ENCODE peak calls at places on chromosomes 16 and 17, in seven cellular contexts. J is neural progenitor cell, C is upper lobe of right lung, X is HepG2, V is endodermal cell, K is psoas muscle, P is thyroid gland. O is an unnamed sample.

GRCh38 chr17:76738468-76738850 is 540 bp downstream of the MFSD11 start:
- DNase-seq in V (no peak), X (no peak), K (no peak), J (no peak), C (no peak), P (no peak), O (no peak)

GRCh38 chr16:84650062-84650991 is 2.0 kb downstream of the KLHL36 start:
- DNase-seq in C (no peak), K (no peak), X (peak; percentile 44), J (peak; percentile 27), P (no peak), V (no peak), O (no peak)

GRCh38 chr16:86303787-86304685 is 206.3 kb upstream of the FOXF1 start:
- DNase-seq in X (no peak), K (peak; percentile 45), P (no peak), V (peak; percentile 56), J (no peak), C (no peak), O (no peak)

GRCh38 chr17:31574458-31574857 is 183.0 kb downstream of the RAB11FIP4 start:
- DNase-seq in C (no peak), V (no peak), K (no peak), P (no peak), X (no peak), J (no peak), O (no peak)

GRCh38 chr16:81817789-81818304 is 38.8 kb downstream of the PLCG2 start:
- DNase-seq in V (no peak), C (no peak), K (no peak), J (no peak), X (no peak), P (no peak), O (no peak)

GRCh38 chr16:3443108-3444031 is at the start of the genes NAA60 and ZNF597:
- DNase-seq in J (peak; percentile 92), X (peak; percentile 93), V (peak; percentile 92), K (peak; percentile 75), C (peak; percentile 88), P (peak; percentile 83), O (peak; percentile 95)

GRCh38 chr17:16281351-16281750 is 64.3 kb downstream of the PIGL start:
- DNase-seq in V (no peak), J (no peak), K (no peak), C (no peak), P (no peak), X (no peak), O (no peak)

GRCh38 chr16:71723537-71724319 is 773 bp downstream of the PHLPP2 start:
- DNase-seq in X (peak; percentile 49), C (peak; percentile 89), K (peak; percentile 75), V (peak; percentile 92), J (peak; percentile 95), P (peak; percentile 82), O (peak; percentile 82)

GRCh38 chr17:70947636-70948565 is 778.6 kb downstream of the KCNJ2 start:
- DNase-seq in K (no peak), X (no peak), J (no peak), C (no peak), P (no peak), V (peak; percentile 50), O (no peak)

GRCh38 chr17:35432176-35433074 is at the start of gene SLFN12:
- DNase-seq in J (peak; percentile 26), K (peak; percentile 49), X (no peak), V (peak; percentile 65), P (peak; percentile 79), C (no peak), O (peak; percentile 13)

GRCh38 chr17:34207572-34207971 is 47.5 kb upstream of the CCL2 start:
- DNase-seq in V (no peak), K (no peak), C (no peak), X (no peak), P (no peak), J (no peak), O (no peak)

GRCh38 chr17:80947200-80947940 is 44.3 kb upstream of the CHMP6 start:
- DNase-seq in V (no peak), P (no peak), K (no peak), X (no peak), C (peak; percentile 41), J (no peak), O (no peak)

GRCh38 chr16:55711959-55712876 is 56.4 kb downstream of the SLC6A2 start:
- DNase-seq in V (peak; percentile 89), X (peak; percentile 61), C (peak; percentile 71), P (peak; percentile 73), K (peak; percentile 51), J (peak; percentile 88), O (peak; percentile 50)

GRCh38 chr16:77551352-77551751 is 116.5 kb upstream of the ADAMTS18 start:
- DNase-seq in V (no peak), X (no peak), K (no peak), C (no peak), P (no peak), J (no peak), O (no peak)

GRCh38 chr17:70608193-70608592 is 438.9 kb downstream of the KCNJ2 start:
- DNase-seq in K (no peak), C (no peak), J (no peak), X (no peak), P (no peak), V (no peak), O (no peak)

GRCh38 chr16:82892327-82892726 is 265.6 kb downstream of the CDH13 start:
- DNase-seq in K (no peak), V (no peak), X (no peak), P (no peak), J (no peak), C (no peak), O (no peak)

GRCh38 chr17:75664099-75664549 is 2.8 kb downstream of the RECQL5 start:
- DNase-seq in K (no peak), P (no peak), X (no peak), J (no peak), C (no peak), V (no peak), O (no peak)

GRCh38 chr17:28004344-28004743 is 38.1 kb upstream of the NLK start:
- DNase-seq in C (no peak), J (no peak), X (no peak), V (no peak), K (no peak), P (no peak), O (no peak)

GRCh38 chr16:77037696-77038347 is 153.2 kb upstream of the MON1B start:
- DNase-seq in C (no peak), P (no peak), V (peak; percentile 50), J (no peak), X (no peak), K (no peak), O (no peak)

GRCh38 chr17:80742091-80742490 is 197.5 kb downstream of the RPTOR start:
- DNase-seq in P (no peak), V (peak; percentile 66), J (no peak), X (no peak), K (no peak), C (no peak), O (no peak)

GRCh38 chr17:17406225-17406624 is 70.6 kb upstream of the MED9 start:
- DNase-seq in J (no peak), K (peak; percentile 51), X (peak; percentile 79), V (peak; percentile 43), C (peak; percentile 65), P (no peak), O (no peak)

GRCh38 chr17:78022425-78022824 is 63.9 kb downstream of the TNRC6C start:
- DNase-seq in K (no peak), P (no peak), J (no peak), X (no peak), V (no peak), C (no peak), O (no peak)

GRCh38 chr16:57017251-57017650 is 27.9 kb downstream of the NLRC5 start:
- DNase-seq in X (no peak), P (no peak), V (no peak), C (no peak), K (no peak), J (no peak), O (no peak)
- H3K4me3 ChIP-seq in X (no peak overlapping the region), P (no peak overlapping the region), V (no peak overlapping the region), C (no peak overlapping the region), K (no peak overlapping the region), J (no peak overlapping the region), O (no peak overlapping the region)

GRCh38 chr16:89922884-89923639 is at the start of gene TUBB3:
- DNase-seq in V (peak; percentile 93), P (no peak), K (peak; percentile 69), X (peak; percentile 73), C (peak; percentile 77), J (peak; percentile 95), O (peak; percentile 90)

GRCh38 chr16:89921699-89922476 is 1.3 kb upstream of the TUBB3 start:
- DNase-seq in C (peak; percentile 80), K (peak; percentile 83), J (peak; percentile 62), P (peak; percentile 28), V (peak; percentile 89), X (peak; percentile 85), O (peak; percentile 56)

GRCh38 chr16:89921131-89921698 is 1.9 kb upstream of the TUBB3 start:
- DNase-seq in K (no peak), V (peak; percentile 72), J (peak; percentile 36), C (no peak), P (no peak), X (peak; percentile 55), O (no peak)

GRCh38 chr16:89923640-89924297 is 627 bp downstream of the TUBB3 start:
- DNase-seq in C (no peak), X (peak; percentile 56), K (no peak), P (no peak), V (peak; percentile 85), J (peak; percentile 75), O (peak; percentile 80)

GRCh38 chr16:89922477-89922883 is 662 bp upstream of the TUBB3 start:
- DNase-seq in C (peak; percentile 80), J (peak; percentile 75), P (peak; percentile 33), X (peak; percentile 88), K (peak; percentile 85), V (peak; percentile 92), O (peak; percentile 78)
- H3K4me1 ChIP-seq in C (peaks cover 54% of the 10 kb centered on the region), J (peaks cover 45% of the 10 kb centered on the region), P (peaks cover 63% of the 10 kb centered on the region), X (peaks cover 58% of the 10 kb centered on the region), K (peaks cover 15% of the 10 kb centered on the region), V (no peaks in the 10 kb centered on the region), O (peaks cover 34% of the 10 kb centered on the region)

DNA sequence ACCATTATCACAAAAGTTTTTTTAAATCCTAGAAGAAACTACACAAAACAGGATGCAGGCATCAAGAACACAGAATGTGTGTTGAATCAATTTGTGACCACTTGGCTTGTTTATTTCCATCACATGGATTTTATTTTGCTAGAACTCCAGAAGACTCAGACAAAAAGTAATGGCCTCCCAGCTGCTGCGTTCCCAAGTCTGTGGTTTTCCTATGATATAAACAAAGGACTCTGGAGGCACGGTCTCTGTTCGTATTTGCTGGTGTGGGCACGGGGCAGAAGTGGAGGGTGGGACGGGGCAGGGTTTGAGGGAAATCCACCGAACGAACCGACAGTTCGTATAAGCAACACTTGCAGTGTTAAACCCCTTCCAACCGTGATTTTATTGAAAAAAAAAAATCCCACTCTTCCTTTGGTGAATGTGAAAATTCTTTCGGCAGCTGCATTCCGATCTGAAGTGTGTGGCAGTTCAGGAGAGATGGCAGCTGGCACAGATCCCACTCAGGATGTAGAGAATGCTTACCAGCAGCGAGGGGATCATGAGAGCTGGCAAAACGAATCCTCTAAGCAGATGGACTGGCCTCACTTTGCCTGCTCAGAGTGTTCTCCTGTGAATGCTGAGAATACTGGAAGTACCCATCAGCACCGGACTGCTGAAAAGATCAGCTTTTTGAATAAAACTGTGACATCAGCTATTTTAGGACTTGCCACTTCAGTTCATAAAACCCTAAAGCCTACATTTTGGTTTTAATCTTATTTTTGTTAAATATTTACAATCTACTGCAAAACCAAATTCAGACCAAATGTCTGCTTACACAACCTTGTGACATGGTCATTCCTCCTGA is 165.2 kb downstream of the VPS53 start:
- DNase-seq in V (no peak), K (no peak), J (no peak), C (no peak), P (peak; percentile 82), X (no peak), O (no peak)
- H3K4me3 ChIP-seq in V (no peak overlapping the region), K (no peak overlapping the region), J (no peak overlapping the region), C (no peak overlapping the region), P (no peak overlapping the region), X (no peak overlapping the region), O (no peak overlapping the region)

GRCh38 chr17:40323317-40323716 is 14.3 kb downstream of the RARA start:
- DNase-seq in P (no peak), J (no peak), C (no peak), V (no peak), X (no peak), K (no peak), O (no peak)
- H3K4me1 ChIP-seq in P (peaks cover 90% of the 10 kb centered on the region), J (peaks cover 13% of the 10 kb centered on the region), C (peaks cover 82% of the 10 kb centered on the region), V (peaks cover 12% of the 10 kb centered on the region), X (peaks cover 91% of the 10 kb centered on the region), K (peaks cover 82% of the 10 kb centered on the region), O (peaks cover 3% of the 10 kb centered on the region)